ENCODE peak calls at places on chromosomes 2 and 18, in six cellular contexts. R is CD8-positive, alpha-beta T cell; F is foreskin fibroblast; G is neural progenitor cell; P is NB4; W is astrocyte of the spinal cord. H is an unnamed sample.

GRCh38 chr2:220665108-220665471 is 907.0 kb downstream of the EPHA4 start:
- DNase-seq in R (no peak), F (no peak), G (no peak), P (no peak), W (no peak), H (no peak)

GRCh38 chr18:24534737-24535136 is 74.3 kb downstream of the HRH4 start:
- DNase-seq in R (no peak), F (no peak), G (no peak), P (no peak), W (no peak), H (no peak)

GRCh38 chr2:234879671-234880455 is 72.0 kb upstream of the SH3BP4 start:
- DNase-seq in R (no peak), F (peak), G (no peak), P (no peak), W (peak), H (no peak)

GRCh38 chr2:28408764-28409599 is 16.3 kb downstream of the FOSL2 start:
- DNase-seq in R (peak), F (peak), G (no peak), P (peak), W (peak), H (no peak)

GRCh38 chr2:47904903-47905453 is 1.3 kb downstream of the FBXO11 start:
- DNase-seq in R (no peak), F (no peak), G (peak), P (peak), W (no peak), H (peak)

GRCh38 chr2:26816893-26817292 is 31.0 kb downstream of the CENPA start:
- DNase-seq in R (no peak), F (no peak), G (peak), P (peak), W (no peak), H (no peak)

GRCh38 chr2:173997269-173997668 is 32.1 kb upstream of the SP3 start:
- DNase-seq in R (no peak), F (peak), G (no peak), P (peak), W (no peak), H (peak)

GRCh38 chr18:22674300-22674699 is 256.6 kb upstream of the CTAGE1 start:
- DNase-seq in R (no peak), F (peak), G (no peak), P (peak), W (peak), H (no peak)

GRCh38 chr2:180604077-180604476 is 376.3 kb upstream of the UBE2E3 start:
- DNase-seq in R (no peak), F (peak), G (peak), P (peak), W (no peak), H (peak)

GRCh38 chr18:37364237-37364636 is 201.4 kb downstream of the CELF4 start:
- DNase-seq in R (no peak), F (no peak), G (no peak), P (no peak), W (no peak), H (no peak)

GRCh38 chr18:37565985-37566478 is 434 bp upstream of the CELF4 start:
- DNase-seq in R (no peak), F (peak), G (peak), P (no peak), W (peak), H (peak)

GRCh38 chr2:224083631-224084030 is 44.5 kb upstream of the SERPINE2 start:
- DNase-seq in R (no peak), F (no peak), G (no peak), P (no peak), W (no peak), H (no peak)

GRCh38 chr2:64952896-64953482 is 36.2 kb upstream of the SLC1A4 start:
- DNase-seq in R (no peak), F (peak), G (no peak), P (no peak), W (peak), H (no peak)

GRCh38 chr2:227366861-227367800 is 12.0 kb downstream of the TM4SF20 start:
- DNase-seq in R (no peak), F (peak), G (no peak), P (no peak), W (peak), H (no peak)

GRCh38 chr18:3511980-3512379 is 62.0 kb downstream of the TGIF1 start:
- DNase-seq in R (peak), F (peak), G (no peak), P (peak), W (peak), H (no peak)

GRCh38 chr2:237235383-237236095 is 149.8 kb downstream of the COPS8 start:
- DNase-seq in R (no peak), F (peak), G (no peak), P (no peak), W (peak), H (no peak)

GRCh38 chr2:70080597-70081200 is 6.6 kb upstream of the PCBP1 start:
- DNase-seq in R (no peak), F (no peak), G (no peak), P (no peak), W (no peak), H (no peak)

GRCh38 chr2:96773922-96774321 is 13.2 kb downstream of the CNNM4 start:
- DNase-seq in R (peak), F (no peak), G (no peak), P (no peak), W (no peak), H (no peak)
- TF ChIP-seq CTCF in R (no peak), F (no peak), G (no peak), P (no peak), W (no peak), H (no peak)

GRCh38 chr2:133569416-133569815 is 1.2 kb upstream of the NCKAP5 start:
- DNase-seq in R (no peak), F (no peak), G (no peak), P (no peak), W (no peak), H (no peak)

GRCh38 chr2:133568598-133568997 is 335 bp upstream of the NCKAP5 start:
- DNase-seq in R (no peak), F (no peak), G (no peak), P (no peak), W (no peak), H (no peak)

GRCh38 chr2:133570547-133570946 is 2.3 kb upstream of the NCKAP5 start:
- DNase-seq in R (no peak), F (no peak), G (no peak), P (no peak), W (no peak), H (no peak)

GRCh38 chr2:133566967-133567645 is 1.2 kb downstream of the NCKAP5 start:
- DNase-seq in R (no peak), F (peak), G (peak), P (no peak), W (peak), H (no peak)

DNA sequence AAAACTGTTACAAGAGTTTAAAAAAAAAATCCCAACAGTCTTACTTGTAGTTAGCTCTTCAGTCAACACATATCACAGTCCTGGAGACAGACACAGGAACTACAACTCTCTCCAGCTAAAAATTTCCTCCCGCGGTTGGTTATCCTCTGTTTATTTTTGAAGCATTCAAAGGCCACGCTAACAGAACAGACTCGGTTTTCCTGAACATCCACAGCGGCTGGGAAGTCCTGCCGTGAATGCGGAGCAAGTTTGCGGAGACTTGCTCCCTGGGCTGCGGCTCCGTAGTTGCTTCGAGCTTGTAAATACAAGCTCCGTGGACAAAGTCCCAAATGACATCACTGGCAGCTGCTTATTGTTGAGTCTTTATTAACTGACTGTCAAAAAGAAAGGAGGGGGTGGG is at the start of gene NCKAP5:
- DNase-seq in R (no peak), F (peak), G (peak), P (no peak), W (peak), H (no peak)
- TF ChIP-seq CTCF in R (no peak), F (no peak), G (no peak), P (no peak), W (no peak), H (no peak)

GRCh38 chr2:57880967-57881366 is 165.6 kb upstream of the VRK2 start:
- DNase-seq in R (no peak), F (no peak), G (no peak), P (no peak), W (no peak), H (no peak)

GRCh38 chr2:57880446-57880845 is 166.2 kb upstream of the VRK2 start:
- DNase-seq in R (no peak), F (no peak), G (no peak), P (no peak), W (no peak), H (no peak)

GRCh38 chr2:57884281-57884680 is 162.3 kb upstream of the VRK2 start:
- DNase-seq in R (no peak), F (no peak), G (no peak), P (no peak), W (no peak), H (no peak)

GRCh38 chr2:57881998-57882884 is 164.4 kb upstream of the VRK2 start:
- DNase-seq in R (no peak), F (peak), G (no peak), P (no peak), W (peak), H (no peak)

DNA sequence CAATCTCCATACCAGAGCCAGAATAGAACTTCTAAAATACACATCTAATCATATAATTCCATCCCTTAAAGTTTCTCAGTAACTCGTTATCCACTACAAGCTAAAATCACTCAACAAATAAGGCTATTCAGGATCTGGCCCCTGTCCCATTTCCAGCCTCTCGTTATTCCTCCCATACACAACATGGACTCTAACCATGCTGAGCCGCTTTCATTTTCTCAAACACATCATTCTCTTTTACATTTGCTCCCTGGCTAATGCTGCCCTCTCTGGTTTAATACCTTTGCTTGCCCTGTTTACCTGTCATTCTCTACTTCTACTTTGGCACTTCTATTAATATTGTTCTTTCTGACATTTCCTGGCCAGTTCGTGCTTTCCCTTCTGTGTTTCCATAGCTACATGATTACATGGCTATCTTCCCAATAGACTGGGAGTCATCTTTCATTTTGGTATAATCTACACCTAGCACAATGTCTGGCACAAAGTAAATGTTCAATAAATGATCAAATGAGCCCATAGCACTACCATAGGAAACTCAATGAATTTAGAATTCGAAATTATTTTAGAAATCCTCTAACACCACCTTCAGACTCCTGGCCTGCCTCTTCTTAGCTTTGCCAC is 163.6 kb upstream of the VRK2 start:
- DNase-seq in R (no peak), F (no peak), G (no peak), P (no peak), W (peak), H (no peak)
- TF ChIP-seq CTCF in R (no peak), F (no peak), G (no peak), P (no peak), W (no peak), H (no peak)

GRCh38 chr2:54115284-54116137 is at the start of gene ACYP2:
- DNase-seq in R (peak), F (peak), G (peak), P (peak), W (peak), H (peak)
- TF ChIP-seq CTCF in R (no peak), F (peak), G (peak), P (no peak), W (peak), H (no peak)

DNA sequence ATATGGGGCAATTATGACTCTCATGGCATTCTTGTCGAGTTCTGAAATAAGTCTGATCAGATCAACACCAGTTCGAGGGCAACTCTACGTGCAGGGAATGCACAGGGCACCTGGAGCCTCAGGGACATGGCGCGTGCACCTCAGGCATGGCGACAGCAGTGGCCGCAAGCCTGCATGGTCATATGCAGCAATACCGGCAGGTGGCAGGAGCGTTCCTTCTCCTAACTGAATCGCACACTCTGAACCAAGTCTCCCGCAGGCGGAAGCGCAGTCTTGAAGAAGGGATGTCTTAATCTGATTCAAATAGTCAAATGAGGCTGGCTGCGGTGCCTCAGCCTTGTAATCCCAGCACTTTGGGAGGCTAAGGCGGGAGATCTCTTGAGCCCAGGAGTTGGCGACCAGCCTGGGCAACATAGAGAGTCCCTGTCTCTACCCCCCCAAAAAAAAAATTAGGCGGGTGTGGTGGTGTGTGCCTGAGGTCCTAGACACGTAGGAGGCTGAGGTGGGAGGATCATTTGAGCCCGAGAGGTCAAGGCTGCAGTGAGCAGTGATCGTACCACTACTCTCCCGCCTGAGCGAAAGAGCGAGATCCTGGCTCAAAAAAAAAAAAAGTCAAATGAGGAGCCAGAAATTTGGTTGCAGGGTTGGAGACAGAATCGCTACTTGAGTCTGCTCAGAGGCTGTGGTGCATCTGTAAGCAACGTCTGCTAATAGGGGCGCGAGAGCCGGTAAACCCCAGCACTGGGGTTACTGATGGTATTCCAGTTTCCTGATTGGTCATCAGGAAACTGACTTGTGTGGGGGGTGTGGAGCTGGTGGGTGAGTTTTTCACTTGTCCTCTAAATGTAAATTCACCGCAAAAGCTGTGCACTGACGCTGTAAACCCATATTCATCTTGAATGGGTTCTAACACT is 28.8 kb downstream of the FHL2 start:
- DNase-seq in R (peak), F (peak), G (peak), P (peak), W (peak), H (peak)
- TF ChIP-seq CTCF in R (peak), F (peak), G (peak), P (peak), W (peak), H (peak)

GRCh38 chr18:902179-902718 is 2.4 kb upstream of the ADCYAP1 start:
- DNase-seq in R (no peak), F (no peak), G (peak), P (peak), W (no peak), H (no peak)
- TF ChIP-seq CTCF in R (no peak), F (peak), G (peak), P (no peak), W (peak), H (no peak)